ENCODE peak calls at places on chromosomes 13 and 19, in four cellular contexts. V is effector CD4-positive, alpha-beta T cell; F is fibroblast of villous mesenchyme; G is fibroblast of lung. D is an unnamed sample.

GRCh38 chr19:48752511-48753365 is at the start of gene FUT1:
- DNase-seq in F (peak; percentile 46), V (peak; percentile 21), G (no peak), D (peak; percentile 33)

GRCh38 chr19:41792513-41793413 is 3.6 kb upstream of the CEACAM3 start:
- DNase-seq in F (peak; percentile 33), V (peak; percentile 28), G (peak; percentile 37), D (peak; percentile 39)

GRCh38 chr13:27336005-27336673 is 65.5 kb downstream of the RASL11A start:
- DNase-seq in V (no peak), G (peak; percentile 28), F (no peak), D (no peak)

GRCh38 chr13:44903596-44903995 is 85.7 kb downstream of the NUFIP1 start:
- DNase-seq in V (no peak), G (peak; percentile 94), F (peak; percentile 98), D (no peak)

GRCh38 chr13:112647256-112647655 is 42.6 kb upstream of the ATP11A start:
- DNase-seq in F (no peak), G (no peak), V (no peak), D (no peak)

GRCh38 chr19:35247526-35248309 is 1.1 kb upstream of the LSR start:
- DNase-seq in F (no peak), V (peak; percentile 44), G (no peak), D (peak; percentile 47)

GRCh38 chr19:1119475-1120217 is 15.9 kb downstream of the GPX4 start:
- DNase-seq in V (no peak), G (no peak), F (no peak), D (no peak)

GRCh38 chr19:33409906-33410685 is 36.6 kb downstream of the CEBPG start:
- DNase-seq in G (no peak), F (no peak), V (no peak), D (no peak)

GRCh38 chr13:48636550-48636949 is 17.2 kb upstream of the CYSLTR2 start:
- DNase-seq in V (no peak), G (peak; percentile 27), F (peak; percentile 78), D (no peak)

GRCh38 chr19:16200038-16200775 is 2.5 kb downstream of the AP1M1 start:
- DNase-seq in G (peak; percentile 31), V (no peak), F (peak; percentile 81), D (no peak)

GRCh38 chr19:55647732-55648656 is at the start of gene CCDC106:
- DNase-seq in G (peak; percentile 75), F (peak; percentile 73), V (no peak), D (peak; percentile 46)

GRCh38 chr13:30730526-30730925 is 4.8 kb upstream of the ALOX5AP start:
- DNase-seq in V (no peak), F (no peak), G (no peak), D (no peak)

GRCh38 chr13:111005364-111005763 is 90.5 kb upstream of the ANKRD10 start:
- DNase-seq in V (no peak), F (peak; percentile 17), G (peak; percentile 16), D (no peak)

GRCh38 chr13:75258159-75258782 is 223.7 kb downstream of the TBC1D4 start:
- DNase-seq in V (no peak), F (peak; percentile 52), G (peak; percentile 68), D (no peak)

GRCh38 chr13:51768378-51768921 is 35.5 kb downstream of the DHRS12 start:
- DNase-seq in V (no peak), G (no peak), F (no peak), D (no peak)

GRCh38 chr13:31625115-31625514 is 114.2 kb upstream of the RXFP2 start:
- DNase-seq in V (no peak), G (no peak), F (no peak), D (no peak)

GRCh38 chr13:50594276-50594970 is 249.1 kb downstream of the DLEU7 start:
- DNase-seq in G (no peak), F (no peak), V (no peak), D (peak; percentile 3)